ENCODE peak calls at places on chromosomes 7 and 10, in nine cellular contexts. Q is H54; J is effector CD8-positive, alpha-beta T cell; H is GM12865; N is fibroblast of mammary gland; U is nephron progenitor cell; W is CD8-positive, alpha-beta memory T cell; M is A172; D is activated T-cell treated with anti-CD3 and anti-CD28 coated beads for 1 hour. T is an unnamed sample.

GRCh38 chr10:24432478-24433416 is 223.8 kb downstream of the KIAA1217 start:
- DNase-seq in Q (no peak), J (no peak), H (peak; percentile 38), N (peak; percentile 60), U (no peak), W (no peak), M (peak; percentile 31), D (no peak), T (no peak)

GRCh38 chr10:78288716-78289115 is 255.1 kb downstream of the RPS24 start:
- DNase-seq in Q (no peak), J (no peak), H (no peak), N (no peak), U (no peak), W (no peak), M (no peak), D (no peak), T (no peak)

GRCh38 chr7:100865971-100866720 is 1.0 kb upstream of the TRIP6 start:
- DNase-seq in Q (peak; percentile 82), J (peak; percentile 26), H (no peak), N (no peak), U (no peak), W (peak; percentile 44), M (peak; percentile 87), D (no peak), T (peak; percentile 89)

GRCh38 chr7:104862719-104863118 is 151.3 kb upstream of the KMT2E start:
- DNase-seq in Q (no peak), J (no peak), H (no peak), N (peak; percentile 11), U (peak; percentile 16), W (no peak), M (peak; percentile 16), D (no peak), T (no peak)

GRCh38 chr7:18901881-18902280 is 215.6 kb downstream of the TWIST1 start:
- DNase-seq in Q (no peak), J (no peak), H (no peak), N (no peak), U (no peak), W (no peak), M (no peak), D (no peak), T (no peak)

GRCh38 chr10:31010062-31010461 is 21.6 kb downstream of the ZNF438 start:
- DNase-seq in Q (no peak), J (no peak), H (no peak), N (no peak), U (no peak), W (no peak), M (no peak), D (no peak), T (no peak)

GRCh38 chr7:29806131-29806792 is at the start of gene WIPF3:
- DNase-seq in Q (no peak), J (no peak), H (no peak), N (no peak), U (peak; percentile 74), W (no peak), M (no peak), D (no peak), T (peak; percentile 75)

GRCh38 chr10:67923551-67923950 is 39.1 kb downstream of the SIRT1 start:
- DNase-seq in Q (no peak), J (no peak), H (no peak), N (peak; percentile 56), U (no peak), W (no peak), M (no peak), D (no peak), T (no peak)

GRCh38 chr7:127946081-127946480 is 85.2 kb downstream of the LRRC4 start:
- DNase-seq in Q (no peak), J (no peak), H (no peak), N (no peak), U (no peak), W (no peak), M (no peak), D (no peak), T (no peak)

GRCh38 chr7:98241674-98242241 is 10.3 kb downstream of the TECPR1 start:
- DNase-seq in Q (no peak), J (no peak), H (no peak), N (no peak), U (no peak), W (no peak), M (no peak), D (no peak), T (no peak)

GRCh38 chr10:89079991-89080390 is 89.4 kb downstream of the FAS start:
- DNase-seq in Q (no peak), J (no peak), H (no peak), N (peak; percentile 69), U (no peak), W (no peak), M (no peak), D (no peak), T (no peak)

GRCh38 chr7:25851332-25852248 is 300.4 kb upstream of the NFE2L3 start:
- DNase-seq in Q (peak; percentile 71), J (peak; percentile 47), H (peak; percentile 76), N (peak; percentile 88), U (peak; percentile 88), W (peak; percentile 62), M (peak; percentile 77), D (peak; percentile 36), T (peak; percentile 85)

GRCh38 chr10:95845411-95845810 is 62.4 kb upstream of the CC2D2B start:
- DNase-seq in Q (no peak), J (no peak), H (no peak), N (no peak), U (no peak), W (no peak), M (no peak), D (no peak), T (no peak)

GRCh38 chr7:78523903-78524302 is 725.3 kb downstream of the PHTF2 start:
- DNase-seq in Q (peak; percentile 1), J (no peak), H (no peak), N (no peak), U (no peak), W (no peak), M (no peak), D (no peak), T (no peak)

GRCh38 chr10:88386204-88386877 is 196.8 kb downstream of the RNLS start:
- DNase-seq in Q (no peak), J (no peak), H (peak; percentile 83), N (peak; percentile 20), U (no peak), W (no peak), M (no peak), D (no peak), T (no peak)

GRCh38 chr10:79435271-79436065 is 10.0 kb downstream of the ZCCHC24 start:
- DNase-seq in Q (no peak), J (no peak), H (no peak), N (peak; percentile 75), U (no peak), W (no peak), M (no peak), D (no peak), T (peak; percentile 68)

GRCh38 chr7:140646931-140647647 is 6.5 kb upstream of the DENND2A start:
- DNase-seq in Q (no peak), J (peak; percentile 7), H (peak; percentile 32), N (no peak), U (peak; percentile 56), W (peak; percentile 18), M (peak; percentile 55), D (peak; percentile 29), T (no peak)

GRCh38 chr10:100999742-101000601 is at the start of gene LZTS2:
- DNase-seq in Q (peak; percentile 74), J (no peak), H (no peak), N (no peak), U (peak; percentile 77), W (no peak), M (peak; percentile 26), D (no peak), T (peak; percentile 67)

GRCh38 chr7:99597762-99598501 is at the start of gene TMEM225B:
- DNase-seq in Q (no peak), J (no peak), H (no peak), N (no peak), U (no peak), W (no peak), M (no peak), D (no peak), T (no peak)

GRCh38 chr10:66880292-66880691 is 45.5 kb upstream of the LRRTM3 start:
- DNase-seq in Q (no peak), J (no peak), H (no peak), N (no peak), U (no peak), W (no peak), M (no peak), D (no peak), T (no peak)

GRCh38 chr10:98030991-98031431 is 590 bp upstream of the CRTAC1 start:
- DNase-seq in Q (no peak), J (no peak), H (no peak), N (no peak), U (no peak), W (no peak), M (no peak), D (no peak), T (peak; percentile 36)

GRCh38 chr7:38112075-38112474 is 66.0 kb upstream of the STARD3NL start:
- DNase-seq in Q (no peak), J (no peak), H (no peak), N (no peak), U (no peak), W (no peak), M (no peak), D (no peak), T (no peak)

GRCh38 chr10:122981066-122981464 is 864 bp downstream of the PSTK start:
- DNase-seq in Q (no peak), J (no peak), H (peak; percentile 43), N (peak; percentile 73), U (no peak), W (no peak), M (peak; percentile 26), D (no peak), T (no peak)

GRCh38 chr10:121438320-121438719 is 159.9 kb downstream of the FGFR2 start:
- DNase-seq in Q (no peak), J (no peak), H (no peak), N (no peak), U (no peak), W (no peak), M (no peak), D (no peak), T (no peak)

T was measured in left ventricle myocardium superior.